ENCODE peak calls at places on chromosomes 16 and 17, in seven cellular contexts. B is stimulated activated CD4-positive, alpha-beta T cell treated with anti-CD3 and anti-CD28 coated beads, Interleukin-1b, Interleukin-23, amount 100 ng/mL, for 1 hour; C is GOT3; I is NB4; T is IMR-90; L is H9; N is ELF-1. A is an unnamed sample.
A peak's percentile ranks its signal among the peaks of the same experiment; 100 is the strongest.

GRCh38 chr17:11380761-11381160 is 139.7 kb downstream of the SHISA6 start:
- DNase-seq in N (no peak), T (no peak), B (no peak), L (no peak), I (no peak), C (no peak), A (no peak)

GRCh38 chr16:69132424-69133252 is at the start of the genes CHTF8 and UTP4:
- DNase-seq in C (peak; percentile 27), N (peak; percentile 73), T (peak; percentile 76), I (peak; percentile 94), B (peak; percentile 57), L (peak; percentile 85), A (no peak)

GRCh38 chr16:68910051-68910450 is 66.7 kb downstream of the TANGO6 start:
- DNase-seq in L (no peak), B (no peak), T (no peak), I (no peak), C (no peak), N (no peak), A (no peak)

GRCh38 chr17:40510328-40510648 is 8.9 kb upstream of the TNS4 start:
- DNase-seq in T (peak; percentile 68), N (no peak), L (no peak), B (no peak), C (no peak), I (no peak), A (no peak)

GRCh38 chr17:22484826-22485225 is 792.5 kb downstream of the KCNJ18 start:
- DNase-seq in C (no peak), I (no peak), B (no peak), L (no peak), T (no peak), N (no peak), A (no peak)

GRCh38 chr17:75566456-75567233 is 21.0 kb upstream of the MYO15B start:
- DNase-seq in I (no peak), L (no peak), T (no peak), N (no peak), B (no peak), C (no peak), A (no peak)

GRCh38 chr17:79941088-79942010 is 94.3 kb downstream of the TBC1D16 start:
- DNase-seq in T (no peak), B (no peak), C (no peak), N (no peak), I (no peak), L (no peak), A (no peak)

GRCh38 chr16:50326835-50327465 is 41.8 kb downstream of the BRD7 start:
- DNase-seq in N (peak; percentile 58), C (no peak), L (peak; percentile 33), I (peak; percentile 61), T (peak; percentile 36), B (peak; percentile 17), A (no peak)

GRCh38 chr16:13594798-13595197 is 325.2 kb upstream of the ERCC4 start:
- DNase-seq in I (no peak), T (no peak), C (no peak), N (peak; percentile 65), L (peak; percentile 71), B (no peak), A (peak; percentile 49)

GRCh38 chr17:2102931-2103398 is 48.1 kb downstream of the HIC1 start:
- DNase-seq in C (no peak), T (peak; percentile 90), N (no peak), I (no peak), L (no peak), B (no peak), A (no peak)